ENCODE peak calls at places on chromosomes 2 and 18, in four cellular contexts. K is prostate gland, P is GM12865, B is fibroblast of pulmonary artery. J is an unnamed sample.
A peak's percentile ranks its signal among the peaks of the same experiment; 100 is the strongest.

GRCh38 chr2:134892282-134893054 is 26.2 kb upstream of the CCNT2 start:
- DNase-seq in K (no peak), P (no peak), B (no peak), J (no peak)

GRCh38 chr2:118496467-118496866 is 351.0 kb downstream of the EN1 start:
- DNase-seq in K (no peak), P (no peak), B (no peak), J (no peak)

GRCh38 chr2:45273412-45274189 is 264.3 kb upstream of the SIX2 start:
- DNase-seq in K (peak; percentile 34), P (no peak), B (no peak), J (no peak)

GRCh38 chr2:157152362-157152761 is 105.1 kb upstream of the GALNT5 start:
- DNase-seq in K (no peak), P (no peak), B (no peak), J (no peak)

GRCh38 chr2:145874466-145874865 is 1354.5 kb upstream of the ZEB2 start:
- DNase-seq in K (peak; percentile 24), P (no peak), B (peak; percentile 62), J (no peak)

GRCh38 chr18:24157855-24158254 is 19.0 kb downstream of the CABYR start:
- DNase-seq in K (no peak), P (no peak), B (no peak), J (no peak)

GRCh38 chr2:240922234-240922981 is 16.3 kb downstream of the CROCC2 start:
- DNase-seq in K (no peak), P (no peak), B (no peak), J (no peak)

GRCh38 chr18:36650206-36650605 is 178.6 kb downstream of the TPGS2 start:
- DNase-seq in K (no peak), P (no peak), B (no peak), J (no peak)

GRCh38 chr18:35267161-35267651 is 22.8 kb downstream of the ZSCAN30 start:
- DNase-seq in K (peak; percentile 53), P (no peak), B (peak; percentile 69), J (peak; percentile 34)

GRCh38 chr2:128292599-128293425 is 25.9 kb downstream of the HS6ST1 start:
- DNase-seq in K (no peak), P (no peak), B (no peak), J (no peak)

GRCh38 chr2:159362094-159362493 is 75.6 kb upstream of the WDSUB1 start:
- DNase-seq in K (no peak), P (no peak), B (no peak), J (no peak)

GRCh38 chr2:43084699-43085091 is 141.7 kb downstream of the ZFP36L2 start:
- DNase-seq in K (peak; percentile 55), P (no peak), B (peak; percentile 75), J (no peak)

GRCh38 chr2:3322311-3322970 is 55.2 kb downstream of the EIPR1 start:
- DNase-seq in K (no peak), P (no peak), B (no peak), J (no peak)

GRCh38 chr2:133167990-133168389 is 400.3 kb downstream of the NCKAP5 start:
- DNase-seq in K (no peak), P (no peak), B (peak; percentile 4), J (no peak)

GRCh38 chr2:133173224-133173623 is 395.0 kb downstream of the NCKAP5 start:
- DNase-seq in K (no peak), P (no peak), B (no peak), J (no peak)

GRCh38 chr2:133166024-133166423 is 402.2 kb downstream of the NCKAP5 start:
- DNase-seq in K (no peak), P (no peak), B (no peak), J (no peak)

GRCh38 chr2:133169527-133169926 is 398.7 kb downstream of the NCKAP5 start:
- DNase-seq in K (no peak), P (no peak), B (no peak), J (no peak)

GRCh38 chr2:133171396-133172004 is 396.8 kb downstream of the NCKAP5 start:
- DNase-seq in K (peak; percentile 12), P (peak; percentile 55), B (peak; percentile 81), J (peak; percentile 25)
- TF ChIP-seq CTCF in K (peak; percentile 57), P (peak; percentile 47), B (peak; percentile 64), J (peak; percentile 61)

GRCh38 chr2:28822036-28822435 is 11.4 kb downstream of the SPDYA start:
- DNase-seq in K (no peak), P (no peak), B (no peak), J (no peak)
- H3K4me3 ChIP-seq in K (no peak overlapping the region), P (no peak overlapping the region), B (no peak overlapping the region), J (no peak overlapping the region)

DNA sequence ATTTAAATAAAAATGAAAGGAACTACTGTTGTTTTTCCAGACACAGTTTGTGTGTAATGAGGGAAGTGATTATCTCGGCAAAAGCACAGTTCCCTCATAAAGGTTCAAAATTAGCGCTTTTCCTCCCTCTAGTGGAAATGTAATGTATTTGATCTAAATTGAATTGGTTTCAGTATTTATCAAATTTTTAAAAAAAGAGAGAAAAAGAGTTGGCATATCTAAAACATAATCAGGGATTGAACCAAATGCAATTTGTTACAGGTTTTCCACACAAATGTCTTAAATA is 37.5 kb downstream of the CMPK2 start:
- DNase-seq in K (no peak), P (no peak), B (peak; percentile 50), J (peak; percentile 23)
- TF ChIP-seq CTCF in K (peak; percentile 53), P (peak; percentile 4), B (peak; percentile 36), J (peak; percentile 49)

GRCh38 chr2:155600296-155600695 is 732.2 kb downstream of the NR4A2 start:
- DNase-seq in K (no peak), P (no peak), B (no peak), J (no peak)
- H3K4me3 ChIP-seq in K (no peak overlapping the region), P (no peak overlapping the region), B (no peak overlapping the region), J (no peak overlapping the region)

GRCh38 chr2:1749750-1750149 is 5.4 kb upstream of the PXDN start:
- DNase-seq in K (no peak), P (no peak), B (no peak), J (no peak)

GRCh38 chr2:1750270-1750934 is 6.1 kb upstream of the PXDN start:
- DNase-seq in K (no peak), P (no peak), B (no peak), J (no peak)

GRCh38 chr2:1752751-1753150 is 8.4 kb upstream of the PXDN start:
- DNase-seq in K (no peak), P (no peak), B (no peak), J (no peak)

GRCh38 chr2:1751768-1752725 is 7.7 kb upstream of the PXDN start:
- DNase-seq in K (no peak), P (no peak), B (no peak), J (no peak)

DNA sequence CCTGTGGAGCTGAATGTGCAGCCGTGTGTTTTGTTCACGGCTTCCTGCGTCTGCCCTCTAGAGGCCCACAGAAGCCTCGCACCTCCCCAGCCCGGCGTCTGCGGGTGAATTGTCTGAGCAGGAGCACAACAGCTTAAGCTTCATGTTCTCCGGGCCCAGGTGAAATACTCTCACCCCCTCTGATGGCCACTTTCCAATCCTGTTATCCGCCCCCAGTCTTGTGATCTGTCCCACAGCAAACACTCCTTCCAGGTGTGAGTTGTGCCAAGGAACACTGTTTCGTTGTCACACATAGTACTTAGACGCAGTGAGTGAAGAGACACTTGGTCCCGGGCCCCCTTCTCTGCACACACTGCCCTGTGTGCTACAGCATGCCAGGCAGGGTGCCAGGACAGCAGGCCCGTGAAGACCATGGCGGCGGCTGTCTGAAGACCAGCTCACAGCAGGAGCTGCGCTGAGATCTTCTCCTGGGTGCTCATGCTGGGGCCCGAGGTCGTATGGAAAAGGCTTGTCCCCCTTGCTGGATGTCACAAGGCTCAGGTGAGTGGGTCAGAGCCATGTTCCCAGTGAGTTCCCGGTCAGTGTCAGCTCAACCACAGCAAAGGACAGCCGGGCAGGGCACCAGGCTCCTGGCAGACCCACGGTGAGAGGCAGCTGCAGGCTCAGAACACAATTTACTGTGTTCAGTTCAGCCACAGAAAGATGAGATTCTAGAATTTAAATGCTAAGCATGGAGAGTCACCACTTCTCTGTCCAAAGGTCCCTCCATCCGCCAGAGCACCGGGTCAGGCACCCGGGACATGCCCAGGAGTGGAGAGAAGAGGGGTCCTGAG is 6.8 kb upstream of the PXDN start:
- DNase-seq in K (peak; percentile 74), P (peak; percentile 18), B (peak; percentile 89), J (no peak)
- TF ChIP-seq CTCF in K (peak; percentile 78), P (peak; percentile 45), B (peak; percentile 96), J (peak; percentile 93)

GRCh38 chr18:55577812-55578539 is 10.0 kb downstream of the TCF4 start:
- DNase-seq in K (no peak), P (peak; percentile 27), B (no peak), J (no peak)
- H3K4me3 ChIP-seq in K (no peak overlapping the region), P (no peak overlapping the region), B (no peak overlapping the region), J (no peak overlapping the region)

GRCh38 chr2:61721382-61721781 is 132.5 kb downstream of the FAM161A start:
- DNase-seq in K (no peak), P (no peak), B (no peak), J (no peak)
- TF ChIP-seq CTCF in K (no peak), P (no peak), B (no peak), J (no peak)

GRCh38 chr18:10441472-10441871 is 13.0 kb upstream of the APCDD1 start:
- DNase-seq in K (no peak), P (no peak), B (no peak), J (no peak)
- H3K4me3 ChIP-seq in K (no peak overlapping the region), P (no peak overlapping the region), B (no peak overlapping the region), J (no peak overlapping the region)

J was measured in retinal pigment epithelial cell.